ENCODE peak calls at places on chromosome 1, in seven cellular contexts. One of them, this sample, is unnamed.

GRCh38 chr1:35287807-35288640 is 19.5 kb downstream of the ZMYM4 start:
- DNase-seq in astrocyte of the spinal cord: peak
- DNase-seq in AG04449: peak
- DNase-seq in GM23248: peak
- DNase-seq in A549: no peak
- DNase-seq in choroid plexus epithelial cell: peak
- DNase-seq in CD4-positive, CD25-positive, alpha-beta regulatory T cell: no peak
- DNase-seq in this sample: peak

GRCh38 chr1:222043444-222044292 is 301.8 kb upstream of the DUSP10 start:
- DNase-seq in astrocyte of the spinal cord: peak
- DNase-seq in AG04449: peak
- DNase-seq in GM23248: peak
- DNase-seq in A549: peak
- DNase-seq in choroid plexus epithelial cell: peak
- DNase-seq in CD4-positive, CD25-positive, alpha-beta regulatory T cell: no peak
- DNase-seq in this sample: peak

GRCh38 chr1:207077012-207077411 is 11.6 kb upstream of the C4BPB start:
- DNase-seq in astrocyte of the spinal cord: no peak
- DNase-seq in AG04449: no peak
- DNase-seq in GM23248: no peak
- DNase-seq in A549: no peak
- DNase-seq in choroid plexus epithelial cell: no peak
- DNase-seq in CD4-positive, CD25-positive, alpha-beta regulatory T cell: no peak
- DNase-seq in this sample: no peak

GRCh38 chr1:232911027-232911599 is 39.3 kb upstream of the NTPCR start:
- DNase-seq in astrocyte of the spinal cord: no peak
- DNase-seq in AG04449: no peak
- DNase-seq in GM23248: no peak
- DNase-seq in A549: no peak
- DNase-seq in choroid plexus epithelial cell: no peak
- DNase-seq in CD4-positive, CD25-positive, alpha-beta regulatory T cell: no peak
- DNase-seq in this sample: no peak

GRCh38 chr1:85577421-85578320 is 2.9 kb upstream of the CCN1 start:
- DNase-seq in astrocyte of the spinal cord: no peak
- DNase-seq in AG04449: no peak
- DNase-seq in GM23248: peak
- DNase-seq in A549: peak
- DNase-seq in choroid plexus epithelial cell: peak
- DNase-seq in CD4-positive, CD25-positive, alpha-beta regulatory T cell: no peak
- DNase-seq in this sample: peak

GRCh38 chr1:199243423-199244061 is 604.7 kb downstream of the PTPRC start:
- DNase-seq in astrocyte of the spinal cord: peak
- DNase-seq in AG04449: no peak
- DNase-seq in GM23248: peak
- DNase-seq in A549: peak
- DNase-seq in choroid plexus epithelial cell: peak
- DNase-seq in CD4-positive, CD25-positive, alpha-beta regulatory T cell: peak
- DNase-seq in this sample: peak

GRCh38 chr1:35559317-35559944 is 1.8 kb downstream of the NCDN start:
- DNase-seq in astrocyte of the spinal cord: no peak
- DNase-seq in AG04449: no peak
- DNase-seq in GM23248: peak
- DNase-seq in A549: no peak
- DNase-seq in choroid plexus epithelial cell: no peak
- DNase-seq in CD4-positive, CD25-positive, alpha-beta regulatory T cell: no peak
- DNase-seq in this sample: no peak

GRCh38 chr1:174519845-174520244 is 72.1 kb downstream of the GPR52 start:
- DNase-seq in astrocyte of the spinal cord: no peak
- DNase-seq in AG04449: no peak
- DNase-seq in GM23248: no peak
- DNase-seq in A549: no peak
- DNase-seq in choroid plexus epithelial cell: no peak
- DNase-seq in CD4-positive, CD25-positive, alpha-beta regulatory T cell: no peak
- DNase-seq in this sample: no peak

GRCh38 chr1:23524716-23525401 is 6.2 kb downstream of the E2F2 start:
- DNase-seq in astrocyte of the spinal cord: no peak
- DNase-seq in AG04449: no peak
- DNase-seq in GM23248: no peak
- DNase-seq in A549: no peak
- DNase-seq in choroid plexus epithelial cell: no peak
- DNase-seq in CD4-positive, CD25-positive, alpha-beta regulatory T cell: no peak
- DNase-seq in this sample: no peak

GRCh38 chr1:229479660-229480399 is 28.3 kb downstream of the NUP133 start:
- DNase-seq in astrocyte of the spinal cord: no peak
- DNase-seq in AG04449: no peak
- DNase-seq in GM23248: no peak
- DNase-seq in A549: no peak
- DNase-seq in choroid plexus epithelial cell: no peak
- DNase-seq in CD4-positive, CD25-positive, alpha-beta regulatory T cell: no peak
- DNase-seq in this sample: no peak

GRCh38 chr1:166167395-166167922 is 658 bp upstream of the FAM78B start:
- DNase-seq in astrocyte of the spinal cord: no peak
- DNase-seq in AG04449: no peak
- DNase-seq in GM23248: no peak
- DNase-seq in A549: no peak
- DNase-seq in choroid plexus epithelial cell: no peak
- DNase-seq in CD4-positive, CD25-positive, alpha-beta regulatory T cell: no peak
- DNase-seq in this sample: no peak

GRCh38 chr1:228752604-228753132 is 17.4 kb downstream of the RHOU start:
- DNase-seq in astrocyte of the spinal cord: no peak
- DNase-seq in AG04449: no peak
- DNase-seq in GM23248: no peak
- DNase-seq in A549: no peak
- DNase-seq in choroid plexus epithelial cell: no peak
- DNase-seq in CD4-positive, CD25-positive, alpha-beta regulatory T cell: no peak
- DNase-seq in this sample: no peak

GRCh38 chr1:180842890-180843289 is 69.8 kb upstream of the KIAA1614 start:
- DNase-seq in astrocyte of the spinal cord: peak
- DNase-seq in AG04449: no peak
- DNase-seq in GM23248: peak
- DNase-seq in A549: no peak
- DNase-seq in choroid plexus epithelial cell: peak
- DNase-seq in CD4-positive, CD25-positive, alpha-beta regulatory T cell: no peak
- DNase-seq in this sample: peak

GRCh38 chr1:26811708-26812107 is 14.8 kb upstream of the ZDHHC18 start:
- DNase-seq in astrocyte of the spinal cord: no peak
- DNase-seq in AG04449: no peak
- DNase-seq in GM23248: no peak
- DNase-seq in A549: no peak
- DNase-seq in choroid plexus epithelial cell: no peak
- DNase-seq in CD4-positive, CD25-positive, alpha-beta regulatory T cell: no peak
- DNase-seq in this sample: no peak

GRCh38 chr1:153629971-153630370 is 1.7 kb downstream of the S100A1 start:
- DNase-seq in astrocyte of the spinal cord: no peak
- DNase-seq in AG04449: no peak
- DNase-seq in GM23248: peak
- DNase-seq in A549: no peak
- DNase-seq in choroid plexus epithelial cell: no peak
- DNase-seq in CD4-positive, CD25-positive, alpha-beta regulatory T cell: no peak
- DNase-seq in this sample: no peak

GRCh38 chr1:93773049-93773838 is 91.6 kb upstream of the BCAR3 start:
- DNase-seq in astrocyte of the spinal cord: no peak
- DNase-seq in AG04449: no peak
- DNase-seq in GM23248: no peak
- DNase-seq in A549: no peak
- DNase-seq in choroid plexus epithelial cell: no peak
- DNase-seq in CD4-positive, CD25-positive, alpha-beta regulatory T cell: no peak
- DNase-seq in this sample: no peak

GRCh38 chr1:89890085-89890754 is 69.4 kb downstream of the LRRC8D start:
- DNase-seq in astrocyte of the spinal cord: peak
- DNase-seq in AG04449: no peak
- DNase-seq in GM23248: peak
- DNase-seq in A549: peak
- DNase-seq in choroid plexus epithelial cell: peak
- DNase-seq in CD4-positive, CD25-positive, alpha-beta regulatory T cell: no peak
- DNase-seq in this sample: peak

GRCh38 chr1:242239394-242239793 is 240.5 kb upstream of the MAP1LC3C start:
- DNase-seq in astrocyte of the spinal cord: no peak
- DNase-seq in AG04449: no peak
- DNase-seq in GM23248: no peak
- DNase-seq in A549: peak
- DNase-seq in choroid plexus epithelial cell: no peak
- DNase-seq in CD4-positive, CD25-positive, alpha-beta regulatory T cell: no peak
- DNase-seq in this sample: no peak

GRCh38 chr1:4087530-4088420 is 187.7 kb upstream of the C1orf174 start:
- DNase-seq in astrocyte of the spinal cord: no peak
- DNase-seq in AG04449: no peak
- DNase-seq in GM23248: no peak
- DNase-seq in A549: no peak
- DNase-seq in choroid plexus epithelial cell: no peak
- DNase-seq in CD4-positive, CD25-positive, alpha-beta regulatory T cell: no peak
- DNase-seq in this sample: no peak

GRCh38 chr1:9840176-9840575 is 16.4 kb upstream of the CLSTN1 start:
- DNase-seq in astrocyte of the spinal cord: no peak
- DNase-seq in AG04449: no peak
- DNase-seq in GM23248: no peak
- DNase-seq in A549: no peak
- DNase-seq in choroid plexus epithelial cell: no peak
- DNase-seq in CD4-positive, CD25-positive, alpha-beta regulatory T cell: no peak
- DNase-seq in this sample: no peak

GRCh38 chr1:51569284-51570062 is 47.4 kb upstream of the OSBPL9 start:
- DNase-seq in astrocyte of the spinal cord: peak
- DNase-seq in AG04449: peak
- DNase-seq in GM23248: peak
- DNase-seq in A549: peak
- DNase-seq in choroid plexus epithelial cell: peak
- DNase-seq in CD4-positive, CD25-positive, alpha-beta regulatory T cell: peak
- DNase-seq in this sample: peak

GRCh38 chr1:64823691-64824476 is 79.0 kb downstream of the RAVER2 start:
- DNase-seq in astrocyte of the spinal cord: peak
- DNase-seq in AG04449: peak
- DNase-seq in GM23248: peak
- DNase-seq in A549: peak
- DNase-seq in choroid plexus epithelial cell: peak
- DNase-seq in CD4-positive, CD25-positive, alpha-beta regulatory T cell: peak
- DNase-seq in this sample: peak

GRCh38 chr1:17458794-17459193 is 19.3 kb upstream of the RCC2 start:
- DNase-seq in astrocyte of the spinal cord: no peak
- DNase-seq in AG04449: no peak
- DNase-seq in GM23248: no peak
- DNase-seq in A549: no peak
- DNase-seq in choroid plexus epithelial cell: no peak
- DNase-seq in CD4-positive, CD25-positive, alpha-beta regulatory T cell: no peak
- DNase-seq in this sample: no peak

DNA sequence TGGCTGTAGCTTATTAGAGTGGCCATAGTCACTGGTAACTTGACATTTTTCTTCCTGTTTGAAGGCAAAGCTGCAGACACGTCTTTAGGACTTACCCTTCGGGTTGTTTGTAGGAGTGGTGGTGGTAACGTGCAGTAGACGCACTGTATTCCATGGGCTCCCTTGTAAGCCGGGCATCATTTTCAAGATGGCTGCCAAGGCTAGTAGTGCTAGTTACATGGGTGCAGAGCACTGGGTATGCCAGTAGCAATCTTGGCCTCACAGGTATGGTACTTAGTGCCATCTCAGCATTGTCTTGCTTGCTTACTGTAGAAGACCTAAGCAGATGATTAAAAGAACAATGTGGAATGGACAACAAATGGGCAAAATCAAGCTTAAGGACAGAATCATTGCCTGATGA is 1.9 kb downstream of the YBX1 start:
- DNase-seq in astrocyte of the spinal cord: no peak
- DNase-seq in AG04449: no peak
- DNase-seq in GM23248: peak
- DNase-seq in A549: peak
- DNase-seq in choroid plexus epithelial cell: peak
- DNase-seq in CD4-positive, CD25-positive, alpha-beta regulatory T cell: no peak
- DNase-seq in this sample: no peak
- H3K4me3 ChIP-seq in astrocyte of the spinal cord: peak
- H3K4me3 ChIP-seq in AG04449: peak
- H3K4me3 ChIP-seq in GM23248: peak
- H3K4me3 ChIP-seq in A549: peak
- H3K4me3 ChIP-seq in choroid plexus epithelial cell: peak
- H3K4me3 ChIP-seq in CD4-positive, CD25-positive, alpha-beta regulatory T cell: peak
- H3K4me3 ChIP-seq in this sample: peak

DNA sequence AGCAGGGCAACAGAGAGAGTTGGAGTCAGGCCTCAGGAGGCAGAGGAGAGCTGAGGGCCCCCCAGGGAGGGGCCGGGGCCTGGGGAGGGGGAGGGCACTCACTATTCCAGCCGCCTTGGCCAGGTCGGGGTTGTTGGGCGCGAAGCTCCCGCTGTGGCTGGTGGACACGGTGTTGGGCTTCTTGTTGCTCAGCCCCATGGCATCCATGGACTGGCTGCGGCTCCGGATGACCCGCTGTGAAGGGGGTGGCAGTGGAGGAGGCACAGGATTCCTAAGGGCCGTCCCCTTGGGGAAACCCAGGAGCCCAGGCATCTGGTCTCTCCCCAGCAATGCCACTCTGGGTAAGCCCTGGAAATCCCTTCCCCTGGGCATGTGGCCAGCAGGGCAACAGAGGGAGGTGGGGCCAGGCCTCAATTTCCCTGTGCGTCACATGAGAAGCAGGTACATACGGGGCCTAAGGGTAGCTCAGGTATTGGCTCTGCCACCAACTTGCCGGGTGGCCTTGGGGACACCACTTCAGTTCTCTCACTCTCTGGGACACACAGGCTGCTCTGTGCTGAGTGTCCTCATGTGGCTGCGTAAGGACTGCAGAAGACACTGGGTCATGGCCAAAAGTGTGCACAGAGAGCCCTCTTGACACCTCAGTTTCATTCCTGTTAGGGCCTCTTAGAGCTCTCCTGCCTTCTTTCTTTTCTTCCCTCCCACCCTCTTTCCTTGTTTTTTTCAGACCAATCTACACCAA is 63.0 kb downstream of the RAP1GAP start:
- DNase-seq in astrocyte of the spinal cord: no peak
- DNase-seq in AG04449: no peak
- DNase-seq in GM23248: no peak
- DNase-seq in A549: no peak
- DNase-seq in choroid plexus epithelial cell: no peak
- DNase-seq in CD4-positive, CD25-positive, alpha-beta regulatory T cell: no peak
- DNase-seq in this sample: no peak
- H3K4me3 ChIP-seq in astrocyte of the spinal cord: no peak
- H3K4me3 ChIP-seq in AG04449: no peak
- H3K4me3 ChIP-seq in GM23248: no peak
- H3K4me3 ChIP-seq in A549: no peak
- H3K4me3 ChIP-seq in choroid plexus epithelial cell: no peak
- H3K4me3 ChIP-seq in CD4-positive, CD25-positive, alpha-beta regulatory T cell: no peak
- H3K4me3 ChIP-seq in this sample: no peak

GRCh38 chr1:116666090-116666489 is 1.4 kb downstream of the IGSF3 start:
- DNase-seq in astrocyte of the spinal cord: no peak
- DNase-seq in AG04449: no peak
- DNase-seq in GM23248: peak
- DNase-seq in A549: no peak
- DNase-seq in choroid plexus epithelial cell: peak
- DNase-seq in CD4-positive, CD25-positive, alpha-beta regulatory T cell: no peak
- DNase-seq in this sample: no peak
- H3K4me3 ChIP-seq in astrocyte of the spinal cord: no peak
- H3K4me3 ChIP-seq in AG04449: no peak
- H3K4me3 ChIP-seq in GM23248: no peak
- H3K4me3 ChIP-seq in A549: peak
- H3K4me3 ChIP-seq in choroid plexus epithelial cell: no peak
- H3K4me3 ChIP-seq in CD4-positive, CD25-positive, alpha-beta regulatory T cell: no peak
- H3K4me3 ChIP-seq in this sample: no peak

DNA sequence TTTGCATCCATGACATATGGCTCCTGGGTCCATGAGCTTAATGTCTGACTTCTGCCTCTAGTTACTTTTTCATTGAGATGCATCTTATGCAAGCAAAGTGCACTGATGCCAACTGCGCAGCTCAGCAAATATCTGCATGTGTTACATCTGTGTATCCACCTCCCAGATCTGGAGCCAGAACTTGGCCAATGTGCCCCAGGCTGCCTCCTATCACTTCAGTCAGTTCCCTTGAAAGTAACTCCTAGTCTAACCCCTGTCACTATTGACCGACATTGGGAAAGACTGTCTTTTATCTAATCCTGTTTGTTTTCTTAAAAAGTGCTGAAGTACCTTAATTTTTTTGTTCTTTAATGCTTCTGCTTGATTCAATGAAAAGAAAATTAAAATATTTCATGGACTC is 19.3 kb upstream of the UBL4B start:
- DNase-seq in astrocyte of the spinal cord: no peak
- DNase-seq in AG04449: no peak
- DNase-seq in GM23248: no peak
- DNase-seq in A549: no peak
- DNase-seq in choroid plexus epithelial cell: no peak
- DNase-seq in CD4-positive, CD25-positive, alpha-beta regulatory T cell: no peak
- DNase-seq in this sample: no peak
- H3K4me3 ChIP-seq in astrocyte of the spinal cord: no peak
- H3K4me3 ChIP-seq in AG04449: no peak
- H3K4me3 ChIP-seq in GM23248: no peak
- H3K4me3 ChIP-seq in A549: no peak
- H3K4me3 ChIP-seq in choroid plexus epithelial cell: no peak
- H3K4me3 ChIP-seq in CD4-positive, CD25-positive, alpha-beta regulatory T cell: no peak
- H3K4me3 ChIP-seq in this sample: no peak